ENCODE peak calls at places on chromosomes 13 and 19, in ten cellular contexts. Z, U, O, E, J, S, D, B, C and X are unnamed samples.

GRCh38 chr13:99218545-99218944 is 17.9 kb downstream of the UBAC2 start:
- DNase-seq in Z (no peak), U (no peak), O (no peak), E (no peak), J (peak), S (no peak), D (peak), B (no peak), C (no peak), X (no peak)

GRCh38 chr13:109954441-109954840 is 168.1 kb upstream of the IRS2 start:
- DNase-seq in Z (no peak), U (no peak), O (no peak), E (no peak), J (no peak), S (no peak), D (no peak), B (no peak), C (no peak), X (no peak)

GRCh38 chr13:91319996-91320395 is 27.5 kb upstream of the MIR17HG start:
- DNase-seq in Z (no peak), U (no peak), O (no peak), E (no peak), J (no peak), S (no peak), D (no peak), B (no peak), C (no peak), X (no peak)

GRCh38 chr13:96817336-96817941 is 176.8 kb downstream of the OXGR1 start:
- DNase-seq in Z (no peak), U (no peak), O (no peak), E (peak), J (no peak), S (no peak), D (peak), B (no peak), C (peak), X (peak)

GRCh38 chr19:18700501-18701249 is 17.2 kb downstream of the CRTC1 start:
- DNase-seq in Z (peak), U (peak), O (peak), E (peak), J (peak), S (peak), D (peak), B (peak), C (peak), X (no peak)

GRCh38 chr19:7541481-7541824 is 5.9 kb downstream of the PNPLA6 start:
- DNase-seq in Z (no peak), U (no peak), O (no peak), E (no peak), J (no peak), S (no peak), D (no peak), B (peak), C (no peak), X (no peak)

GRCh38 chr19:16106121-16106520 is 5.6 kb upstream of the RAB8A start:
- DNase-seq in Z (no peak), U (no peak), O (no peak), E (peak), J (no peak), S (no peak), D (no peak), B (no peak), C (peak), X (no peak)

GRCh38 chr13:77507931-77508776 is 27.4 kb upstream of the SCEL start:
- DNase-seq in Z (no peak), U (no peak), O (no peak), E (peak), J (no peak), S (no peak), D (peak), B (no peak), C (peak), X (no peak)

GRCh38 chr13:28329395-28330158 is 165.4 kb downstream of the FLT1 start:
- DNase-seq in Z (no peak), U (no peak), O (no peak), E (peak), J (peak), S (no peak), D (peak), B (no peak), C (peak), X (no peak)

GRCh38 chr19:7382694-7383093 is 34.0 kb downstream of the ARHGEF18 start:
- DNase-seq in Z (no peak), U (no peak), O (no peak), E (no peak), J (no peak), S (no peak), D (no peak), B (no peak), C (no peak), X (no peak)

GRCh38 chr13:28161370-28161769 is 23.0 kb downstream of the PAN3 start:
- DNase-seq in Z (no peak), U (no peak), O (no peak), E (peak), J (no peak), S (no peak), D (no peak), B (no peak), C (peak), X (peak)

GRCh38 chr19:13848811-13849241 is 28.1 kb upstream of the NANOS3 start:
- DNase-seq in Z (no peak), U (no peak), O (no peak), E (no peak), J (no peak), S (no peak), D (no peak), B (no peak), C (no peak), X (no peak)

GRCh38 chr13:99960663-99961440 is 10.7 kb downstream of the ZIC5 start:
- DNase-seq in Z (no peak), U (no peak), O (no peak), E (no peak), J (no peak), S (no peak), D (no peak), B (no peak), C (no peak), X (no peak)

GRCh38 chr13:61728468-61728867 is 312.8 kb upstream of the PCDH20 start:
- DNase-seq in Z (no peak), U (no peak), O (no peak), E (peak), J (no peak), S (no peak), D (no peak), B (no peak), C (peak), X (no peak)

GRCh38 chr13:27131202-27131623 is 40.4 kb downstream of the USP12 start:
- DNase-seq in Z (peak), U (peak), O (peak), E (peak), J (no peak), S (peak), D (peak), B (no peak), C (peak), X (no peak)

GRCh38 chr19:46350758-46351159 is 3.9 kb downstream of the PPP5C start:
- DNase-seq in Z (peak), U (peak), O (no peak), E (no peak), J (no peak), S (peak), D (peak), B (no peak), C (no peak), X (no peak)

GRCh38 chr19:3440082-3440481 is 40.2 kb downstream of the SMIM24 start:
- DNase-seq in Z (peak), U (no peak), O (no peak), E (peak), J (no peak), S (peak), D (peak), B (no peak), C (no peak), X (peak)

GRCh38 chr19:24062222-24062621 is 24.8 kb upstream of the ZNF254 start:
- DNase-seq in Z (no peak), U (no peak), O (no peak), E (no peak), J (no peak), S (no peak), D (no peak), B (no peak), C (no peak), X (no peak)

GRCh38 chr19:41339936-41340335 is 13.8 kb downstream of the TGFB1 start:
- DNase-seq in Z (no peak), U (no peak), O (no peak), E (peak), J (no peak), S (no peak), D (no peak), B (no peak), C (no peak), X (no peak)

GRCh38 chr19:4399871-4400768 is at the start of gene SH3GL1:
- DNase-seq in Z (peak), U (peak), O (peak), E (peak), J (peak), S (peak), D (peak), B (peak), C (peak), X (peak)

GRCh38 chr19:2142173-2142829 is 9.1 kb downstream of the AP3D1 start:
- DNase-seq in Z (no peak), U (no peak), O (no peak), E (no peak), J (no peak), S (no peak), D (no peak), B (no peak), C (no peak), X (no peak)

GRCh38 chr19:9936151-9937000 is at the start of gene OLFM2:
- DNase-seq in Z (no peak), U (no peak), O (no peak), E (no peak), J (peak), S (no peak), D (no peak), B (peak), C (no peak), X (no peak)

GRCh38 chr19:29533578-29534544 is 8.1 kb downstream of the VSTM2B start:
- DNase-seq in Z (no peak), U (no peak), O (no peak), E (no peak), J (no peak), S (no peak), D (no peak), B (no peak), C (no peak), X (no peak)

GRCh38 chr19:46296722-46297431 is at the start of gene HIF3A:
- DNase-seq in Z (no peak), U (no peak), O (no peak), E (peak), J (peak), S (no peak), D (peak), B (peak), C (no peak), X (no peak)

GRCh38 chr13:25687622-25688225 is 315.9 kb downstream of the ATP8A2 start:
- DNase-seq in Z (no peak), U (no peak), O (no peak), E (peak), J (no peak), S (no peak), D (peak), B (no peak), C (no peak), X (no peak)

GRCh38 chr19:21130097-21130775 is 11.6 kb upstream of the ZNF431 start:
- DNase-seq in Z (no peak), U (no peak), O (no peak), E (no peak), J (no peak), S (no peak), D (no peak), B (no peak), C (peak), X (no peak)

GRCh38 chr13:43830481-43830873 is 43.7 kb upstream of the ENOX1 start:
- DNase-seq in Z (no peak), U (no peak), O (no peak), E (peak), J (no peak), S (no peak), D (no peak), B (no peak), C (peak), X (no peak)

GRCh38 chr13:32407854-32408253 is 20.1 kb downstream of the N4BP2L1 start:
- DNase-seq in Z (no peak), U (no peak), O (no peak), E (no peak), J (no peak), S (no peak), D (no peak), B (no peak), C (no peak), X (no peak)

GRCh38 chr13:113854238-113855011 is 9.5 kb downstream of the GAS6 start:
- DNase-seq in Z (no peak), U (no peak), O (no peak), E (peak), J (no peak), S (no peak), D (no peak), B (peak), C (no peak), X (no peak)

GRCh38 chr19:15142313-15142712 is 35.1 kb downstream of the SYDE1 start:
- DNase-seq in Z (no peak), U (no peak), O (no peak), E (no peak), J (no peak), S (no peak), D (no peak), B (no peak), C (no peak), X (no peak)

GRCh38 chr13:23656637-23657036 is 86.4 kb downstream of the TNFRSF19 start:
- DNase-seq in Z (no peak), U (no peak), O (no peak), E (peak), J (no peak), S (no peak), D (peak), B (no peak), C (peak), X (peak)

GRCh38 chr13:111927181-111927540 is 139.8 kb upstream of the SOX1 start:
- DNase-seq in Z (no peak), U (no peak), O (no peak), E (no peak), J (no peak), S (no peak), D (no peak), B (no peak), C (no peak), X (no peak)

GRCh38 chr19:55647732-55648656 is at the start of gene CCDC106:
- DNase-seq in Z (peak), U (no peak), O (no peak), E (peak), J (peak), S (no peak), D (peak), B (peak), C (no peak), X (peak)

GRCh38 chr19:57560049-57560491 is 407 bp upstream of the ZNF550 start:
- DNase-seq in Z (no peak), U (no peak), O (no peak), E (peak), J (no peak), S (no peak), D (no peak), B (peak), C (peak), X (no peak)

GRCh38 chr13:23620613-23621315 is 50.6 kb downstream of the TNFRSF19 start:
- DNase-seq in Z (no peak), U (no peak), O (no peak), E (no peak), J (no peak), S (no peak), D (no peak), B (no peak), C (no peak), X (no peak)